ENCODE peak calls at places on chromosomes 3 and 15, in eight cellular contexts. V is AG10803, O is hepatocyte, R is OCI-LY7, D is GM06990, A is ovary, X is endodermal cell, M is psoas muscle. Z is an unnamed sample.
A peak's percentile ranks its signal among the peaks of the same experiment; 100 is the strongest.

GRCh38 chr3:169847896-169848295 is 21.8 kb downstream of the LRRC31 start:
- DNase-seq in V (no peak), O (no peak), R (no peak), D (no peak), A (no peak), X (no peak), M (no peak), Z (no peak)

GRCh38 chr3:142577701-142578308 is 728 bp downstream of the ATR start:
- DNase-seq in V (no peak), O (no peak), R (no peak), D (no peak), A (no peak), X (peak; percentile 69), M (no peak), Z (no peak)

GRCh38 chr3:21466491-21466890 is 284.5 kb downstream of the ZNF385D start:
- DNase-seq in V (peak; percentile 49), O (no peak), R (no peak), D (no peak), A (no peak), X (no peak), M (no peak), Z (no peak)

GRCh38 chr3:146780251-146780650 is 175.1 kb upstream of the PLSCR5 start:
- DNase-seq in V (no peak), O (no peak), R (no peak), D (no peak), A (no peak), X (no peak), M (no peak), Z (no peak)

GRCh38 chr15:44545934-44546802 is 9.2 kb downstream of the EIF3J start:
- DNase-seq in V (peak; percentile 52), O (no peak), R (peak; percentile 35), D (peak; percentile 49), A (no peak), X (no peak), M (peak; percentile 52), Z (peak; percentile 26)

GRCh38 chr3:140508545-140508944 is 169.3 kb upstream of the TRIM42 start:
- DNase-seq in V (no peak), O (no peak), R (no peak), D (no peak), A (no peak), X (no peak), M (no peak), Z (no peak)

GRCh38 chr15:94026458-94026967 is 204.8 kb upstream of the MCTP2 start:
- DNase-seq in V (peak; percentile 79), O (peak; percentile 73), R (no peak), D (no peak), A (no peak), X (no peak), M (no peak), Z (peak; percentile 95)

GRCh38 chr3:196624008-196624790 is 15.3 kb upstream of the NRROS start:
- DNase-seq in V (no peak), O (no peak), R (no peak), D (no peak), A (no peak), X (no peak), M (no peak), Z (no peak)

GRCh38 chr15:52040167-52040900 is 21.3 kb downstream of the MAPK6 start:
- DNase-seq in V (no peak), O (peak; percentile 21), R (peak; percentile 25), D (no peak), A (no peak), X (no peak), M (no peak), Z (peak; percentile 58)

GRCh38 chr3:16132926-16133325 is 41.6 kb upstream of the GALNT15 start:
- DNase-seq in V (peak; percentile 98), O (no peak), R (no peak), D (no peak), A (no peak), X (no peak), M (no peak), Z (peak; percentile 80)

GRCh38 chr3:131503328-131503650 is 518 bp upstream of the MRPL3 start:
- DNase-seq in V (peak; percentile 64), O (no peak), R (peak; percentile 3), D (no peak), A (no peak), X (no peak), M (no peak), Z (peak; percentile 63)

GRCh38 chr3:110138966-110139555 is 801.7 kb upstream of the DPPA4 start:
- DNase-seq in V (no peak), O (no peak), R (no peak), D (no peak), A (no peak), X (no peak), M (no peak), Z (no peak)

GRCh38 chr3:28846948-28847527 is 433.8 kb upstream of the RBMS3 start:
- DNase-seq in V (no peak), O (no peak), R (no peak), D (no peak), A (no peak), X (no peak), M (no peak), Z (no peak)

GRCh38 chr3:66803206-66803605 is 194.9 kb upstream of the KBTBD8 start:
- DNase-seq in V (no peak), O (no peak), R (no peak), D (no peak), A (no peak), X (peak; percentile 69), M (no peak), Z (no peak)

GRCh38 chr3:170228093-170228766 is 6.0 kb downstream of the PRKCI start:
- DNase-seq in V (peak; percentile 21), O (no peak), R (no peak), D (no peak), A (no peak), X (no peak), M (no peak), Z (peak; percentile 37)

GRCh38 chr3:128278130-128278529 is 124.8 kb downstream of the EEFSEC start:
- DNase-seq in V (no peak), O (no peak), R (no peak), D (no peak), A (no peak), X (peak; percentile 26), M (no peak), Z (no peak)

GRCh38 chr15:67186226-67186649 is 68.2 kb downstream of the AAGAB start:
- DNase-seq in V (peak; percentile 43), O (no peak), R (no peak), D (no peak), A (peak; percentile 85), X (no peak), M (peak; percentile 88), Z (peak; percentile 68)

DNA sequence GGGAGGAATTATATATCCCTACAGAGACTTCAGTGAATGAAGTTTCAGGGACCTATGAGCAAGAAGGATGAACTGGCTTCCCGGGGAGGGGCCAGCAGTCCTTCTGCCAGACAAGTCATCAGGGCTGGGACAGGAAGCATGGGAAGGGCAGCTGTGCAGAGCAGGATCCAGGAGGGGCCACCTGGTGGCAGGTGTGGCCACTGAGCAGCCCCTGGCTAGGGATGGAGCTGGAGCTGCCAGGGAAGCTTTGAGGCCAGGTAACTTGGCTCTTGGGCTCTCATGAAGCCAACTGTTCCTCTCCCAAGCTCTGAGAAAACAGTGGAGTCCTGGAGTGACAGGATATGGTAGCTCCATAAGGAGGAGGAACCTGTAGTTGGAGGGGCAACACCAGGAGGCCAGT is 132.6 kb downstream of the APBA2 start:
- DNase-seq in V (no peak), O (no peak), R (no peak), D (no peak), A (no peak), X (peak; percentile 86), M (no peak), Z (no peak)
- TF ChIP-seq CTCF in V (no peak), O (no peak), R (no peak), D (peak; percentile 2), A (no peak), X (peak; percentile 78), M (no peak), Z (no peak)

DNA sequence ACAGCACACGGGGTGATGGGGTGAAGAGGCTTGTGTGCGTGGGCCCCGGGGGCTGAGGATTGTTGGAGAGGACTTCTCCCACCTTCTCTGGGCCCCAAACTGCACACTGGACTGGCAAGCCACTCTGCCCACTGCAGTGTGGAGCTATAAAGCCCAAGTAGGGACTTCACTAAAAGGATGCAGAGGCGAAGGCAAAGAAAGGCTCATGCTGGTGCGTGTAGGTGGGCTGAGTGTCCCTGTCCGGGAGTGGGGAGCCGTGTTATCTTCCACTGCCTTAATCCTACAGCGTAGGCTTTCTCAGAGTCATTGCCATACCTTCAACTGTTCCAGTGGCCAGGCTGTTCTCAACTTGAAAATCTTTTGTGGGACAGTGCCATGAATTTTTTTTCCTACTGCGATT is 3.9 kb downstream of the PPARG start:
- DNase-seq in V (no peak), O (no peak), R (no peak), D (no peak), A (no peak), X (no peak), M (no peak), Z (no peak)
- H3K4me3 ChIP-seq in V (no peak overlapping the region), O (no peak overlapping the region), R (no peak overlapping the region), D (no peak overlapping the region), A (no peak overlapping the region), X (no peak overlapping the region), M (no peak overlapping the region), Z (no peak overlapping the region)

DNA sequence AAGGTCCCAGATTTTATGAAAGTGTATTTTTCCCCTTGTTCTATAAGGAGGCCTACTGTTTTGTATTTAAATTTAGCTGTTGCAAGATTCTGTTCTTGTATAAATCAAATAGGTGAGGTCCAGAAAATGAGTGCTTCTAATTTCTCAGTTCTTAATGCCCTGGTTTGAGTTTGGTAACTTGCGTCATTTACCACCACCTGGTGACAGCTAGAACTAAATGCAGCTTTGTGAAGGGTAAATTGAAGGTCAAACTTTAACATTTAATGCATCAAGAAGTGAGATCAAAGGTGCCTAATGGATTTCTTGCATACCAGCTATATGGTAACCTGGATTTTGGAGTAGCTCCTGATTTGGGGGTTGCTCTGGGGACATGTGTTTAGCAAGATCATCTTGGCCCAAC is 50.7 kb upstream of the POLR2M start:
- DNase-seq in V (no peak), O (no peak), R (no peak), D (no peak), A (no peak), X (no peak), M (no peak), Z (no peak)
- TF ChIP-seq CTCF in V (no peak), O (no peak), R (peak; percentile 18), D (no peak), A (no peak), X (peak; percentile 52), M (peak; percentile 8), Z (no peak)

DNA sequence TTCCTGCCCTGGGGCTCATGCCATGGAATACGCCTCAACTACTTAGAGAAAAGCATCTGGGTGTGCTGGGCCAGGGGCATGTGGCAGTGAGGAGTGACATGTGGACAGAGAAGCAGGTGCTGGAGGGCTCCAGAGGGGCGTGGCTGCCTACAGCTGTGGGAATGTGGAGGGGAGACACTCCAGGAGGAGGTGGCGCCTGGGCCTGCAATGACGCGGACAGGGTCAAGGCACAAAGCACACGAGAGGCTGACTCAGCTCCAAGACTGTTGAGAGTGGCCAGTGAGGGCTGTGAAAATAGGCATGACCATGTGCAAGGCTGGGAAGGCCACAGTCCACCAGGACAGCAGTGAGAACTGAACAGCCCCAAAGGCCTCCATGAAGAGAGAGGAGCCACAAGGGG is 48.5 kb downstream of the PTH1R start:
- DNase-seq in V (peak; percentile 20), O (peak; percentile 60), R (no peak), D (no peak), A (peak; percentile 36), X (no peak), M (peak; percentile 94), Z (peak; percentile 55)
- H3K4me3 ChIP-seq in V (no peak overlapping the region), O (no peak overlapping the region), R (peak overlapping the region; percentile 68), D (peak overlapping the region; percentile 31), A (no peak overlapping the region), X (no peak overlapping the region), M (no peak overlapping the region), Z (no peak overlapping the region)

GRCh38 chr3:56347219-56347871 is 120.9 kb downstream of the ERC2 start:
- DNase-seq in V (no peak), O (peak; percentile 16), R (peak; percentile 32), D (no peak), A (no peak), X (peak; percentile 96), M (no peak), Z (no peak)
- TF ChIP-seq CTCF in V (peak; percentile 20), O (peak; percentile 25), R (peak; percentile 78), D (peak; percentile 64), A (no peak), X (peak; percentile 92), M (no peak), Z (peak; percentile 24)

Z was measured in fibroblast of the aortic adventitia.